ENCODE peak calls at places on chromosomes 13 and 19, in six cellular contexts. F is suprapubic skin, A is thoracic aorta, J is brain microvascular endothelial cell, P is dorsolateral prefrontal cortex, S is hepatocyte. R is an unnamed sample.

GRCh38 chr19:21482863-21483276 is 22.5 kb upstream of the ZNF429 start:
- DNase-seq in F (no peak), A (no peak), J (no peak), P (no peak), S (peak), R (peak)

GRCh38 chr19:53254451-53255341 is at the start of gene ZNF677:
- DNase-seq in F (peak), A (peak), J (peak), P (peak), S (peak), R (peak)

GRCh38 chr13:108154421-108154858 is 60.9 kb downstream of the LIG4 start:
- DNase-seq in F (no peak), A (no peak), J (no peak), P (no peak), S (peak), R (no peak)

GRCh38 chr13:110506859-110507566 is 54.5 kb downstream of the RAB20 start:
- DNase-seq in F (no peak), A (no peak), J (no peak), P (no peak), S (peak), R (no peak)

GRCh38 chr13:79659161-79659560 is 178.2 kb downstream of the NDFIP2 start:
- DNase-seq in F (no peak), A (no peak), J (no peak), P (no peak), S (no peak), R (peak)

GRCh38 chr13:71695662-71696061 is 171.3 kb downstream of the DACH1 start:
- DNase-seq in F (no peak), A (no peak), J (no peak), P (no peak), S (no peak), R (no peak)

GRCh38 chr19:49564616-49565045 is 15.7 kb downstream of the NOSIP start:
- DNase-seq in F (no peak), A (no peak), J (no peak), P (no peak), S (no peak), R (no peak)

GRCh38 chr19:54035215-54036178 is 28.2 kb downstream of the VSTM1 start:
- DNase-seq in F (no peak), A (no peak), J (peak), P (peak), S (no peak), R (peak)

GRCh38 chr19:54506079-54506478 is 3.4 kb downstream of the LAIR2 start:
- DNase-seq in F (no peak), A (no peak), J (no peak), P (no peak), S (no peak), R (no peak)

GRCh38 chr13:19817106-19817505 is 34.4 kb upstream of the PSPC1 start:
- DNase-seq in F (no peak), A (no peak), J (no peak), P (no peak), S (no peak), R (no peak)

GRCh38 chr13:64591981-64592380 is 2638.2 kb downstream of the PCDH9 start:
- DNase-seq in F (no peak), A (no peak), J (peak), P (no peak), S (no peak), R (no peak)

GRCh38 chr19:956747-957451 is 27.2 kb upstream of the WDR18 start:
- DNase-seq in F (no peak), A (no peak), J (no peak), P (no peak), S (peak), R (peak)

GRCh38 chr13:79722885-79723445 is 242.0 kb downstream of the NDFIP2 start:
- DNase-seq in F (no peak), A (no peak), J (no peak), P (no peak), S (no peak), R (no peak)

GRCh38 chr13:41026806-41027205 is 7.7 kb upstream of the ELF1 start:
- DNase-seq in F (no peak), A (no peak), J (no peak), P (no peak), S (no peak), R (no peak)

GRCh38 chr19:34188388-34188787 is 16.1 kb downstream of the LSM14A start:
- DNase-seq in F (no peak), A (no peak), J (no peak), P (no peak), S (no peak), R (no peak)

GRCh38 chr19:14954071-14954655 is 12.9 kb downstream of the OR7C2 start:
- DNase-seq in F (no peak), A (no peak), J (no peak), P (no peak), S (no peak), R (no peak)

GRCh38 chr13:92807343-92807742 is 419.3 kb upstream of the GPC6 start:
- DNase-seq in F (no peak), A (no peak), J (peak), P (no peak), S (no peak), R (no peak)

GRCh38 chr19:45038931-45039893 is at the start of gene CLASRP:
- DNase-seq in F (peak), A (peak), J (peak), P (peak), S (peak), R (peak)

GRCh38 chr19:5929646-5930045 is 15.6 kb downstream of the CAPS start:
- DNase-seq in F (no peak), A (no peak), J (no peak), P (no peak), S (no peak), R (no peak)

GRCh38 chr19:33339750-33340029 is 33.8 kb upstream of the CEBPG start:
- DNase-seq in F (no peak), A (no peak), J (no peak), P (no peak), S (no peak), R (no peak)

GRCh38 chr13:57633141-57633949 is 1.8 kb downstream of the PCDH17 start:
- DNase-seq in F (no peak), A (no peak), J (no peak), P (peak), S (peak), R (no peak)

GRCh38 chr19:3268326-3268725 is 43.9 kb downstream of the CELF5 start:
- DNase-seq in F (no peak), A (no peak), J (no peak), P (peak), S (no peak), R (no peak)

GRCh38 chr13:76812971-76813691 is 73.1 kb downstream of the KCTD12 start:
- DNase-seq in F (peak), A (no peak), J (no peak), P (no peak), S (no peak), R (no peak)

GRCh38 chr19:4391701-4392543 is 8.4 kb downstream of the SH3GL1 start:
- DNase-seq in F (no peak), A (no peak), J (no peak), P (no peak), S (no peak), R (no peak)

GRCh38 chr19:4831351-4832340 is at the start of gene TICAM1:
- DNase-seq in F (peak), A (no peak), J (peak), P (no peak), S (peak), R (peak)

GRCh38 chr19:17058236-17058635 is 17.0 kb downstream of the HAUS8 start:
- DNase-seq in F (no peak), A (no peak), J (no peak), P (no peak), S (no peak), R (no peak)

GRCh38 chr13:48562296-48563066 is 29.6 kb upstream of the RCBTB2 start:
- DNase-seq in F (no peak), A (no peak), J (no peak), P (no peak), S (no peak), R (no peak)

GRCh38 chr19:44202470-44202869 is 9.9 kb upstream of the ZNF227 start:
- DNase-seq in F (no peak), A (no peak), J (peak), P (no peak), S (no peak), R (no peak)

DNA sequence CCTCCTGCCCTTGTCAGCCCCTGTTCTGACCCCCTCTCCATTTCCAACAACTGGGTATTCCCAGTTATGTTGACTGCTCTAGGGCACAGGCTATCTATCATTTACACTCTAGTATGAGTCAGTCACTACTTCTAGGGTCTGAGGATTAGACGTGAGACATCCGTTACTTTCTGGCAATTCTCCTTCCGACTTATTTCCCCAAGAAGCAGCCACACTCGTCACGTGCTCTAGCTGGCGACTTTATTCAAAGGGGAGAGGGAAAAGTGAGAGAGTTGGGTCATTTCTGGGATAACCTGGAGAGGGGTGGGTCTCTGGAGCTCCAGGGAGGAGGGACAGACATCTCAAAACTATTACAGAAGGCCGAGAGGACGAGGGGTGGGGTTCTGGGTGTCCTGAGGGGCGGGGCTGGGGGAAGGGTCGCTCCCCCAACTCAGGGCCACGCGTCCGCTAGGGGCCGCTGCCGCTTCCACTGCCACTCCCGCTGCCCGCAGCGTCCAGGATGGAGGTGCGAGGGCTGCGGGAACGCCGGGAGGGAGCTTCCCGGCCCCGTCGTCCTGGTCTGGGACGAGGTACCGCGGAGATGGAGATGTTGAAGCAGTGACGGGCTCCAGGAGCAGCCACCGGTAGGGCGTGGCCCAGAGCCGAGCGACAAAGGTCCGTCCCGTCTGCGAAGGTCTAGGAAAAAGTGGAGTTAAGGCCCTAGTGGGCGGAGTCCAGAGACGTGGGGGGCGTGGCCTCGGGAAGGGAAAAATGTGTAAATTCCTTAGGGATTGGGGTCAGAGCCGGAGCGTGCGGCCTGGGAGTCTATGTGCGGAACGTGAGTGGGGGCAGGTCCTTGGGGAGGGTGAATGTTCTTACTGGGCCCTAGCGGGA is 8.9 kb downstream of the RTBDN start:
- DNase-seq in F (no peak), A (no peak), J (no peak), P (no peak), S (peak), R (peak)
- TF ChIP-seq CTCF in F (no peak), A (no peak), J (peak), P (no peak), S (peak), R (peak)

GRCh38 chr19:18122860-18123795 is 25.6 kb downstream of the MAST3 start:
- DNase-seq in F (no peak), A (no peak), J (no peak), P (no peak), S (no peak), R (no peak)
- H3K27ac ChIP-seq in F (no peak), A (no peak), J (no peak), P (peak), S (no peak), R (no peak)

GRCh38 chr19:41995959-41996797 is 2.1 kb upstream of the ATP1A3 start:
- DNase-seq in F (no peak), A (no peak), J (no peak), P (peak), S (no peak), R (peak)
- TF ChIP-seq CTCF in F (no peak), A (no peak), J (no peak), P (no peak), S (no peak), R (no peak)

GRCh38 chr13:113407103-113407530 is 43.2 kb upstream of the GRTP1 start:
- DNase-seq in F (peak), A (no peak), J (no peak), P (peak), S (no peak), R (no peak)
- H3K27ac ChIP-seq in F (no peak), A (no peak), J (no peak), P (no peak), S (no peak), R (no peak)

GRCh38 chr13:51583875-51584730 is at the start of gene WDFY2:
- DNase-seq in F (peak), A (peak), J (peak), P (peak), S (peak), R (peak)
- TF ChIP-seq CTCF in F (no peak), A (no peak), J (no peak), P (peak), S (peak), R (no peak)

GRCh38 chr19:28634031-28634328 is 579.0 kb downstream of the UQCRFS1 start:
- DNase-seq in F (no peak), A (no peak), J (no peak), P (no peak), S (no peak), R (no peak)
- H3K27ac ChIP-seq in F (no peak), A (no peak), J (no peak), P (no peak), S (no peak), R (no peak)